ENCODE peak calls at places on chromosomes 11 and 22, in eight cellular contexts. N, I, F, A, W, C, Z and V are unnamed samples.

GRCh38 chr11:132607575-132607974 is 924.7 kb downstream of the OPCML start:
- DNase-seq in W (no peak), A (no peak), F (no peak), I (no peak), Z (no peak), N (no peak), C (no peak), V (no peak)

GRCh38 chr11:57205046-57205671 is 23.4 kb downstream of the LRRC55 start:
- DNase-seq in A (no peak), Z (no peak), C (peak), N (no peak), F (no peak), I (no peak), W (no peak), V (no peak)

GRCh38 chr11:73648629-73649046 is 2.3 kb downstream of the PLEKHB1 start:
- DNase-seq in A (no peak), F (no peak), N (no peak), I (peak), C (no peak), Z (no peak), W (no peak), V (peak)

GRCh38 chr22:46399625-46400024 is 64.1 kb downstream of the TRMU start:
- DNase-seq in Z (no peak), C (no peak), W (no peak), N (no peak), F (no peak), A (no peak), I (no peak), V (no peak)

GRCh38 chr11:126891556-126892217 is 108.9 kb downstream of the KIRREL3 start:
- DNase-seq in F (peak), A (no peak), Z (no peak), N (no peak), W (no peak), I (no peak), C (peak), V (no peak)

GRCh38 chr11:8258771-8259170 is 4.9 kb downstream of the LMO1 start:
- DNase-seq in C (peak), N (no peak), I (no peak), W (peak), Z (no peak), A (no peak), F (no peak), V (no peak)

GRCh38 chr11:18736590-18737148 is 10.7 kb upstream of the IGSF22 start:
- DNase-seq in N (no peak), Z (no peak), C (no peak), F (no peak), A (no peak), I (no peak), W (no peak), V (no peak)

GRCh38 chr11:118295834-118296454 is 8.6 kb upstream of the CD3E start:
- DNase-seq in C (peak), F (no peak), N (no peak), I (no peak), Z (no peak), W (peak), A (no peak), V (no peak)

GRCh38 chr11:66684635-66685034 is 6.9 kb upstream of the RBM4B start:
- DNase-seq in A (no peak), Z (no peak), N (no peak), I (no peak), W (no peak), F (no peak), C (no peak), V (no peak)